ENCODE peak calls at places on chromosome 15, in six cellular contexts. Q, O, V, N, C and G are unnamed samples. For H3K27me3, the result is how much of the 10 kb centered on the place peaks cover.

GRCh38 chr15:94602771-94603474 is 371.6 kb downstream of the MCTP2 start:
- DNase-seq in Q (no peak), V (no peak), C (no peak), O (no peak), N (no peak), G (no peak)

GRCh38 chr15:30956216-30956803 is 35.1 kb downstream of the MTMR10 start:
- DNase-seq in C (no peak), Q (no peak), V (no peak), O (no peak), N (no peak), G (no peak)

GRCh38 chr15:34055868-34056595 is 17.0 kb upstream of the AVEN start:
- DNase-seq in Q (no peak), C (peak), V (no peak), N (no peak), O (no peak), G (peak)

GRCh38 chr15:35750051-35750450 is 204.1 kb upstream of the DPH6 start:
- DNase-seq in V (no peak), N (no peak), Q (no peak), O (no peak), C (no peak), G (no peak)

GRCh38 chr15:91866971-91867372 is 13.5 kb downstream of the SLCO3A1 start:
- DNase-seq in C (no peak), Q (no peak), O (no peak), N (no peak), V (no peak), G (no peak)

GRCh38 chr15:34855397-34855796 is 60.0 kb upstream of the ACTC1 start:
- DNase-seq in N (no peak), C (peak), V (no peak), Q (no peak), O (no peak), G (peak)

GRCh38 chr15:79804833-79805232 is 92.0 kb downstream of the MTHFS start:
- DNase-seq in O (no peak), Q (no peak), N (no peak), C (no peak), V (no peak), G (no peak)

GRCh38 chr15:55681631-55682030 is 61.3 kb downstream of the PRTG start:
- DNase-seq in O (no peak), Q (no peak), C (no peak), V (no peak), N (no peak), G (no peak)

GRCh38 chr15:33119263-33119662 is 75.3 kb downstream of the FMN1 start:
- DNase-seq in C (no peak), Q (no peak), N (no peak), O (no peak), V (no peak), G (no peak)

GRCh38 chr15:88383354-88383753 is 83.8 kb downstream of the MRPL46 start:
- DNase-seq in V (no peak), N (no peak), Q (no peak), C (no peak), O (no peak), G (no peak)

GRCh38 chr15:90101969-90102890 is at the start of gene IDH2:
- DNase-seq in N (peak), C (peak), O (peak), V (peak), Q (no peak), G (no peak)

GRCh38 chr15:76982356-76982755 is 12.6 kb upstream of the PSTPIP1 start:
- DNase-seq in N (no peak), C (no peak), Q (no peak), O (no peak), V (no peak), G (no peak)

GRCh38 chr15:90705212-90705611 is 11.9 kb upstream of the BLM start:
- DNase-seq in C (no peak), N (no peak), V (no peak), Q (no peak), O (no peak), G (no peak)

GRCh38 chr15:41104234-41104633 is 11.8 kb downstream of the INO80 start:
- DNase-seq in C (peak), V (no peak), O (no peak), Q (no peak), N (no peak), G (no peak)

GRCh38 chr15:69679623-69680228 is 227.1 kb downstream of the RPLP1 start:
- DNase-seq in N (no peak), Q (no peak), C (no peak), V (no peak), O (no peak), G (no peak)

GRCh38 chr15:90266485-90266884 is 1.0 kb downstream of the NGRN start:
- DNase-seq in O (no peak), N (no peak), Q (no peak), V (no peak), C (no peak), G (no peak)

GRCh38 chr15:92898988-92899909 is 875 bp upstream of the CHD2 start:
- DNase-seq in O (no peak), C (no peak), V (no peak), Q (no peak), N (no peak), G (no peak)

GRCh38 chr15:60528530-60528929 is 49.6 kb upstream of the ICE2 start:
- DNase-seq in V (no peak), N (no peak), O (no peak), Q (no peak), C (no peak), G (no peak)

GRCh38 chr15:63915888-63916731 is 82.4 kb upstream of the HERC1 start:
- DNase-seq in C (no peak), N (peak), V (peak), Q (no peak), O (no peak), G (no peak)

GRCh38 chr15:71201471-71201870 is 86.2 kb downstream of the THSD4 start:
- DNase-seq in C (no peak), Q (no peak), N (no peak), O (no peak), V (no peak), G (no peak)

GRCh38 chr15:42919794-42920280 is 741 bp downstream of the TTBK2 start:
- DNase-seq in N (peak), Q (peak), O (peak), V (no peak), C (no peak), G (no peak)

GRCh38 chr15:39828374-39828931 is 45.8 kb upstream of the FSIP1 start:
- DNase-seq in Q (no peak), C (no peak), N (no peak), O (no peak), V (no peak), G (no peak)

GRCh38 chr15:78619022-78619950 is 1.5 kb downstream of the CHRNA3 start:
- DNase-seq in Q (no peak), N (no peak), V (no peak), C (no peak), O (no peak), G (no peak)

GRCh38 chr15:65058394-65059368 is 9.1 kb downstream of the RASL12 start:
- DNase-seq in O (no peak), N (peak), Q (no peak), C (no peak), V (no peak), G (no peak)

GRCh38 chr15:71443538-71443937 is 328.3 kb downstream of the THSD4 start:
- DNase-seq in O (no peak), Q (peak), V (peak), C (no peak), N (peak), G (no peak)

GRCh38 chr15:45862034-45862433 is 227.2 kb downstream of the SQOR start:
- DNase-seq in V (no peak), C (no peak), N (no peak), O (no peak), Q (no peak), G (no peak)

GRCh38 chr15:91279481-91279880 is 179.4 kb downstream of the SV2B start:
- DNase-seq in Q (no peak), V (no peak), O (no peak), C (no peak), N (no peak), G (no peak)

GRCh38 chr15:62391565-62392262 is 226.6 kb upstream of the C2CD4B start:
- DNase-seq in C (no peak), O (no peak), N (peak), Q (no peak), V (peak), G (no peak)

GRCh38 chr15:40398413-40398873 is 7.2 kb upstream of the IVD start:
- DNase-seq in C (no peak), Q (no peak), O (peak), N (no peak), V (no peak), G (no peak)

GRCh38 chr15:88899251-88899650 is 3.9 kb upstream of the HAPLN3 start:
- DNase-seq in V (no peak), N (no peak), O (no peak), C (no peak), Q (no peak), G (no peak)

GRCh38 chr15:68304611-68305337 is 27.2 kb downstream of the FEM1B start:
- DNase-seq in C (no peak), V (no peak), Q (peak), N (peak), O (no peak), G (no peak)
- TF ChIP-seq CTCF in C (no peak), V (no peak), Q (no peak), N (no peak), O (no peak), G (no peak)

DNA sequence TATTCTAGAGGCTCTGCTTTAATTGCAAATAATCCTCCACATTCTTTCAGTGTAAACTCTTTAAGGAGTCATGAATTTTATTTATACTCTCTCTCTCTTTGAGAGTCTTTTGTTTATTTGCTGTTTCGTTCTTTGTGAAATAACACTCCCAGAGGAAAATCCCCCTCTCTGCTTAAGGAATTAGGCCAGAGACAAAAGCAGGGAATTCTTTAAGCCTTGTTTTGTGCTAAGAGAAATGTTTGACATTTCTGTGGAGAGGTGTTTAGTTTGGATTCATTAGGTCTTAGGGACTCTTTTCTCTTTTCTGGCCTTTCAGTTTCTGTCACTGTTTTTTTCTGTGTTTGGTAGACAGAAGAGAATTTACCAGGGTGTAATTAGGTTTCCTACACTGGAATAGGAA is 241.9 kb upstream of the NR2F2 start:
- DNase-seq in C (no peak), V (no peak), N (no peak), Q (no peak), O (no peak), G (no peak)
- H3K27me3 ChIP-seq in C (under half), V (under half), N (under half), Q (under half), O (under half), G (under half)

GRCh38 chr15:22846073-22846472 is 7.6 kb downstream of the NIPA2 start:
- DNase-seq in N (no peak), Q (no peak), O (no peak), C (no peak), V (no peak), G (no peak)

GRCh38 chr15:22850055-22850454 is 11.6 kb downstream of the NIPA2 start:
- DNase-seq in C (no peak), N (no peak), Q (no peak), V (no peak), O (no peak), G (no peak)

GRCh38 chr15:22845289-22845900 is 6.9 kb downstream of the NIPA2 start:
- DNase-seq in Q (no peak), N (no peak), O (no peak), V (no peak), C (no peak), G (no peak)

GRCh38 chr15:22839046-22839705 is 710 bp downstream of the NIPA2 start:
- DNase-seq in N (no peak), C (no peak), O (no peak), V (no peak), Q (no peak), G (no peak)

GRCh38 chr15:22844421-22845288 is 6.2 kb downstream of the NIPA2 start:
- DNase-seq in O (no peak), V (no peak), C (no peak), Q (no peak), N (no peak), G (no peak)
- H3K4me3 ChIP-seq in O (no peak), V (no peak), C (no peak), Q (no peak), N (no peak), G (no peak)

DNA sequence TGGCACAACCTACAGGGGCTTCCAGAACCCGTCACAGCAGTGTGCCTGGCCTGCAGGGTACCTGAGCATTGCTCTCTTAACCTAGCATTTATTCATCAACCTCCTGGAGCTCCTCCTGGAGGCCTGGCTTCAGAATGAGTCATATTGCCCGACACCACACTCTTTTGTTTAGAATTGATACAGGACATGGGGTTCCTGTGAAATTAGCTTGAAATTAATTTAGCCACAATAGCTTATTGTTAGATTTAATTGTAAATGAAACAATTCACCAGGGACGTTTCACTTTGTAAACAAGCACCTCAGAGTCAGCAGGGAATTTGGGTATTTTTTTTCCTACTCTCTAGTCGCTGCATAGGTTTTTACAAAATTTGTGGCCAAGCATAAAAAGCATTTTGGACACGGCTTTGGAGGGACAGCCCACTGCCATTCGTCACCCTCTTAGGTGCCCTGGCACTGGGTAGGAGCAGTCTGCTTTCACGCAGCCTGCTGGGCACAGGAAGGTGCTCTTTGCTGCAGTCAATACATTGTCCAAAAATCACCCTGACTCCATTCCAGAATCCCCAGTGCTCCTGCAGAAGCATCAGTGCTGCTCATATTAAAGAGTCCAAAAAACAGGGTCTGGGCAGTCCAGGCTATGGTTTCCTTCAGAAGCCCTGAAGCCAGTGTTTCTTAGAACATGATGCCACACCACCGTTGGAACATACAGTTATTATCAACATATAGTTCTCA is 60.8 kb upstream of the MEF2A start:
- DNase-seq in V (no peak), Q (peak), N (no peak), O (no peak), C (no peak), G (no peak)
- TF ChIP-seq CTCF in V (no peak), Q (no peak), N (no peak), O (no peak), C (peak), G (peak)

GRCh38 chr15:81257435-81257834 is 60.8 kb downstream of the IL16 start:
- DNase-seq in V (no peak), Q (no peak), O (no peak), C (no peak), N (no peak), G (no peak)

GRCh38 chr15:81256916-81257315 is 60.2 kb downstream of the IL16 start:
- DNase-seq in Q (no peak), N (no peak), C (no peak), V (no peak), O (no peak), G (no peak)

GRCh38 chr15:81254277-81255265 is 57.9 kb downstream of the IL16 start:
- DNase-seq in C (no peak), O (no peak), N (no peak), Q (no peak), V (no peak), G (no peak)

GRCh38 chr15:81253846-81254245 is 57.2 kb downstream of the IL16 start:
- DNase-seq in O (no peak), Q (no peak), V (no peak), C (no peak), N (no peak), G (no peak)

DNA sequence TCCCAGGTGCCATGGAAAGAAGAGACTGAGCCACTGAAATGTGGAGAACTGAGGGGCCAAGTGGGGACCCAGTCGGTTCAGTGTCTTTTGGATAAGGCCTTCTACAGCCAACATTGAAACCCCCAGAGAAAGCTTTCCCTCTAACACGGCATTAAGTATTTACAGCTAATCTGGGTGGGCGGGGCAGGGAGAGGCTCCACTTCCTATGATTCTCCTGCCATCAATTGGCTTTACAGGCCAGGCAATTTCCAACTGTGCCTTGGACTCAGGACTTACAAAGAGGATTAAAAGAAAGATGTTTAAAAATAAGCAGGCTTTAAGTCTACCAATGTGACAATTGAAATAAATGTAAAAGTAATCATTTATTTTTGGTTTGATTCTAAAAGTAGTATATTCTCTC is 58.9 kb downstream of the IL16 start:
- DNase-seq in C (no peak), V (no peak), N (no peak), O (no peak), Q (no peak), G (no peak)
- H3K27me3 ChIP-seq in C (under half), V (under half), N (under half), O (under half), Q (under half), G (under half)

GRCh38 chr15:29672446-29672845 is 149.8 kb downstream of the TJP1 start:
- DNase-seq in C (no peak), N (peak), O (no peak), Q (no peak), V (no peak), G (no peak)

GRCh38 chr15:29672923-29673809 is 149.1 kb downstream of the TJP1 start:
- DNase-seq in N (peak), C (no peak), Q (no peak), O (no peak), V (no peak), G (no peak)

GRCh38 chr15:29676961-29677402 is 145.3 kb downstream of the TJP1 start:
- DNase-seq in C (no peak), V (no peak), N (peak), Q (no peak), O (no peak), G (no peak)

GRCh38 chr15:29675791-29676301 is 146.4 kb downstream of the TJP1 start:
- DNase-seq in V (no peak), Q (no peak), N (peak), C (no peak), O (no peak), G (no peak)

GRCh38 chr15:29674661-29675533 is 147.4 kb downstream of the TJP1 start:
- DNase-seq in V (peak), N (peak), Q (no peak), O (no peak), C (no peak), G (no peak)
- H3K4me3 ChIP-seq in V (peak), N (peak), Q (peak), O (no peak), C (peak), G (peak)

GRCh38 chr15:48406911-48407310 is 75.7 kb downstream of the DUT start:
- DNase-seq in V (no peak), N (no peak), C (no peak), Q (no peak), O (no peak), G (no peak)
- TF ChIP-seq CTCF in V (peak), N (no peak), C (peak), Q (no peak), O (no peak), G (no peak)